ENCODE peak calls at places on chromosomes 4 and X, in five cellular contexts. One of them, this sample, is unnamed.

GRCh38 chr4:187090401-187090800 is 366.7 kb upstream of the FAT1 start:
- DNase-seq in fibroblast of lung: no peak
- DNase-seq in K562: no peak
- DNase-seq in right cardiac atrium: no peak
- DNase-seq in suprapubic skin: no peak
- DNase-seq in this sample: peak; percentile 23

GRCh38 chr4:140081582-140082398 is 72.2 kb downstream of the MAML3 start:
- DNase-seq in right cardiac atrium: no peak
- DNase-seq in K562: no peak
- DNase-seq in suprapubic skin: no peak
- DNase-seq in fibroblast of lung: no peak
- DNase-seq in this sample: peak; percentile 60

GRCh38 chr4:100913685-100914084 is 395.9 kb upstream of the EMCN start:
- DNase-seq in right cardiac atrium: no peak
- DNase-seq in suprapubic skin: no peak
- DNase-seq in fibroblast of lung: no peak
- DNase-seq in K562: no peak
- DNase-seq in this sample: no peak

GRCh38 chr4:153045111-153045982 is 109.2 kb downstream of the FHDC1 start:
- DNase-seq in right cardiac atrium: no peak
- DNase-seq in suprapubic skin: no peak
- DNase-seq in K562: no peak
- DNase-seq in fibroblast of lung: no peak
- DNase-seq in this sample: no peak

GRCh38 chrX:154821523-154821922 is 12.9 kb downstream of the SMIM9 start:
- DNase-seq in fibroblast of lung: no peak
- DNase-seq in suprapubic skin: no peak
- DNase-seq in right cardiac atrium: no peak
- DNase-seq in K562: no peak
- DNase-seq in this sample: no peak

GRCh38 chrX:120309873-120310730 is 1.2 kb downstream of the TMEM255A start:
- DNase-seq in K562: no peak
- DNase-seq in fibroblast of lung: no peak
- DNase-seq in suprapubic skin: no peak
- DNase-seq in right cardiac atrium: peak; percentile 55
- DNase-seq in this sample: no peak

GRCh38 chr4:137427411-137427810 is 104.9 kb downstream of the PCDH18 start:
- DNase-seq in fibroblast of lung: no peak
- DNase-seq in K562: no peak
- DNase-seq in right cardiac atrium: no peak
- DNase-seq in suprapubic skin: no peak
- DNase-seq in this sample: no peak

GRCh38 chr4:87657525-87657924 is 7.4 kb downstream of the DMP1 start:
- DNase-seq in fibroblast of lung: peak; percentile 61
- DNase-seq in right cardiac atrium: no peak
- DNase-seq in K562: no peak
- DNase-seq in suprapubic skin: no peak
- DNase-seq in this sample: peak; percentile 42

GRCh38 chr4:21304061-21304541 is 603.8 kb downstream of the PACRGL start:
- DNase-seq in fibroblast of lung: no peak
- DNase-seq in K562: no peak
- DNase-seq in right cardiac atrium: peak; percentile 28
- DNase-seq in suprapubic skin: no peak
- DNase-seq in this sample: no peak

GRCh38 chrX:80810365-80810978 is 795 bp upstream of the BRWD3 start:
- DNase-seq in fibroblast of lung: peak; percentile 8
- DNase-seq in K562: peak; percentile 3
- DNase-seq in right cardiac atrium: no peak
- DNase-seq in suprapubic skin: no peak
- DNase-seq in this sample: no peak

GRCh38 chr4:183407128-183407585 is 37.3 kb upstream of the CDKN2AIP start:
- DNase-seq in K562: peak; percentile 80
- DNase-seq in right cardiac atrium: peak; percentile 95
- DNase-seq in suprapubic skin: peak; percentile 86
- DNase-seq in fibroblast of lung: peak; percentile 64
- DNase-seq in this sample: peak; percentile 68

GRCh38 chr4:168557658-168558057 is 60.8 kb downstream of the PALLD start:
- DNase-seq in fibroblast of lung: no peak
- DNase-seq in K562: no peak
- DNase-seq in right cardiac atrium: no peak
- DNase-seq in suprapubic skin: no peak
- DNase-seq in this sample: no peak

GRCh38 chr4:123037809-123038208 is 115.4 kb upstream of the NUDT6 start:
- DNase-seq in fibroblast of lung: peak; percentile 47
- DNase-seq in K562: no peak
- DNase-seq in suprapubic skin: no peak
- DNase-seq in right cardiac atrium: no peak
- DNase-seq in this sample: peak; percentile 43

GRCh38 chr4:2570551-2571222 is 34.2 kb downstream of the FAM193A start:
- DNase-seq in right cardiac atrium: no peak
- DNase-seq in fibroblast of lung: no peak
- DNase-seq in K562: no peak
- DNase-seq in suprapubic skin: no peak
- DNase-seq in this sample: no peak

GRCh38 chrX:107849747-107850478 is 24.2 kb downstream of the MID2 start:
- DNase-seq in K562: no peak
- DNase-seq in right cardiac atrium: no peak
- DNase-seq in fibroblast of lung: peak; percentile 1
- DNase-seq in suprapubic skin: no peak
- DNase-seq in this sample: peak; percentile 12

GRCh38 chrX:5646818-5647217 is 581.8 kb downstream of the NLGN4X start:
- DNase-seq in right cardiac atrium: no peak
- DNase-seq in fibroblast of lung: no peak
- DNase-seq in K562: no peak
- DNase-seq in suprapubic skin: no peak
- DNase-seq in this sample: no peak

DNA sequence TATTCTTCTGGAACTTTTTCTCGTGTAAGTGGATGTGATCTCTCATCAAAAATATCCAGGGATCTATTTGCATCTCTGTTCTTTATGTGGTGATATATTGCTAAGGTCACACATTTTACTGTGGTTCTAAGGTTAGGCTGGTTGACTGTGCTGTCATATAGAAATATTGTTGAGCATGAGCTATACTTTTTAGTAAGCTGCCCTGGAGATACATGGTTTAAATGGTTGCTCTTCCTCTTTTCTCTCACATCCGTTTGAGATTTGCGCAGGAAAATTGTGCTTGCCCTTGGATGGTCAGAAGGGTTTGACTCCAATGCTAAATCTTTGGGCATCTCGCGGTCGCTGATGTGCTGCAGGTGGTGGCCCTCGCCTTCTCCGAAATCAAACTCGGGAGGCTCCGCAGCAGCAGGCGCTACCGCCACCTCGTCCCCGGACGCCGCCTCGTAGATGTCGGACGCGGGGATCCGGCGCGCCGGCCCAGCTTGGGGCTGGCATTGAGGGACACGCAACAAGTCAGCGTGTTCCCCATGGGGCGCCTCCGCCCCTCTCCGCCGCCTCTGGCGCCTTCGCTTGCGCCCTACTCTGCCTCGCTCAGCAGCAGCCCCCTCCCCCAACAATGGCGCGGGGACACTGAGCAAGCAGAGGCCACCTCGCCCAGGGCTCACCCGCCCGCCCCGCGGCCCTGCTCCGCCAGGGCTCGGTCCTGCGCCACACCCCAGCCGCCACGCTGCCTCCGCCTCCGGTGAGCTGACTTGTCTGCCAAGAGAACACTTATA is 154.5 kb downstream of the MSN start:
- DNase-seq in fibroblast of lung: no peak
- DNase-seq in right cardiac atrium: peak; percentile 64
- DNase-seq in K562: no peak
- DNase-seq in suprapubic skin: no peak
- DNase-seq in this sample: no peak
- H3K4me3 ChIP-seq in fibroblast of lung: no peak overlapping the region
- H3K4me3 ChIP-seq in right cardiac atrium: peak overlapping the region; percentile 8
- H3K4me3 ChIP-seq in K562: no peak overlapping the region
- H3K4me3 ChIP-seq in suprapubic skin: peak overlapping the region; percentile 45
- H3K4me3 ChIP-seq in this sample: no peak overlapping the region

DNA sequence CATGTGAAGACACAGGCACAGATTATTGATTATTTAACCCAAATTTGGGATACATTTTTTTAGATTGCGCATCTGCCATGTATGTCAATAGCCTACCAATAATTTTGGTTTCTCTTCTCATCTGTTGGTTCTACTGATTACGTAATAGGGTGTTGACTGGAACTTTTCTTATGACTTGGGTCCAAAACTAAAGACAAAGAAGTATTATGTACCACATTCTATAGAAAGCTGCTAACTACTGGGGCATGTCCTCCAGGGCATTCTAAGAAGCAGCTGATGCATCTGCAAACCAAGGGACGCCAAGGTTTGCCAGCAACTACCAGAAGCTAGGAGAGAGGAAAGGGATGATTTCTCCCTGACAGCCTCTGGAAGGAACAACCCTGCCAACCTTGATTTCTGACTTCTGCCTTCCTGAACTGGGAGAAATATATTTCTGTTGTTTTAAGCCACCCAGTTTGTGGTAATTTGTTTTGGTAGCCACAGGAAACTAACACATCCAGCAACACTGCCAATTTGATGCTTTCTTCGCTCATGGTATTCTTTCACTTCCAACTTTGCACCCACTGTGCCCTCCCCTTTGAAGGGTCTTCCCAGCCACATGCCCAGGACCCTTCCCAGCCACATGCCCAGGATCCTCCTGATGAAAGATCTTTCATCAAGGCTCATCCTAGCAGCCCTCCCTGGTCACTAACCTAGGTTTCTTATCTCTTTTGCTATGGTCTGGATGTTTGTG is 15.9 kb upstream of the TLR1 start:
- DNase-seq in K562: no peak
- DNase-seq in fibroblast of lung: no peak
- DNase-seq in suprapubic skin: no peak
- DNase-seq in right cardiac atrium: no peak
- DNase-seq in this sample: no peak
- H3K4me3 ChIP-seq in K562: no peak overlapping the region
- H3K4me3 ChIP-seq in fibroblast of lung: no peak overlapping the region
- H3K4me3 ChIP-seq in suprapubic skin: no peak overlapping the region
- H3K4me3 ChIP-seq in right cardiac atrium: no peak overlapping the region
- H3K4me3 ChIP-seq in this sample: no peak overlapping the region

GRCh38 chr4:86615501-86615900 is 21.4 kb downstream of the PTPN13 start:
- DNase-seq in suprapubic skin: no peak
- DNase-seq in fibroblast of lung: no peak
- DNase-seq in K562: no peak
- DNase-seq in right cardiac atrium: no peak
- DNase-seq in this sample: no peak
- H3K4me3 ChIP-seq in suprapubic skin: no peak overlapping the region
- H3K4me3 ChIP-seq in fibroblast of lung: no peak overlapping the region
- H3K4me3 ChIP-seq in K562: no peak overlapping the region
- H3K4me3 ChIP-seq in right cardiac atrium: no peak overlapping the region
- H3K4me3 ChIP-seq in this sample: no peak overlapping the region

GRCh38 chr4:182063651-182064050 is 179.6 kb upstream of the TENM3 start:
- DNase-seq in K562: no peak
- DNase-seq in fibroblast of lung: no peak
- DNase-seq in suprapubic skin: no peak
- DNase-seq in right cardiac atrium: no peak
- DNase-seq in this sample: no peak

GRCh38 chr4:182066037-182066436 is 177.2 kb upstream of the TENM3 start:
- DNase-seq in fibroblast of lung: no peak
- DNase-seq in right cardiac atrium: no peak
- DNase-seq in suprapubic skin: no peak
- DNase-seq in K562: no peak
- DNase-seq in this sample: no peak

GRCh38 chr4:182062936-182063335 is 180.3 kb upstream of the TENM3 start:
- DNase-seq in fibroblast of lung: peak; percentile 84
- DNase-seq in K562: no peak
- DNase-seq in right cardiac atrium: no peak
- DNase-seq in suprapubic skin: no peak
- DNase-seq in this sample: peak; percentile 68

GRCh38 chr4:182065255-182065654 is 177.9 kb upstream of the TENM3 start:
- DNase-seq in right cardiac atrium: no peak
- DNase-seq in fibroblast of lung: no peak
- DNase-seq in suprapubic skin: no peak
- DNase-seq in K562: no peak
- DNase-seq in this sample: no peak

DNA sequence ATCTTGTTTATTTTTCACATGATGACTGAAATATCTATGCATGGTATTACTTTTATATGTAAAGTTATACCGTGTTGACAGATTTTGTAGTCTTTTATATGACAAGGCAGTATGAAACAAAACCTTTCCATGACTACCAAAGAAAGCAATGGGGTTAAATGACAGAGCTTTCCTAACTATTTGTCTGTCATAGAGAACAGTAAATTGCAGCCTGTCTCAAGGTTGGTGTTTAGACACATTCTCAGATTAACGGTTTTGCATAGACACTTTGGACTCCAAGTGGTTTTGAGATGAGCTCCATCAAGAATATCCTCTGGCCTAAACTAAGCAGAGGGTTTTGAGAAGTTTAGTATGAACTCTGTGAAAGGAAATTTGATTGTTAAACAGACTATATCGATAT is 180.7 kb upstream of the TENM3 start:
- DNase-seq in K562: no peak
- DNase-seq in suprapubic skin: no peak
- DNase-seq in fibroblast of lung: no peak
- DNase-seq in right cardiac atrium: no peak
- DNase-seq in this sample: peak; percentile 2
- H3K4me3 ChIP-seq in K562: no peak overlapping the region
- H3K4me3 ChIP-seq in suprapubic skin: no peak overlapping the region
- H3K4me3 ChIP-seq in fibroblast of lung: no peak overlapping the region
- H3K4me3 ChIP-seq in right cardiac atrium: no peak overlapping the region
- H3K4me3 ChIP-seq in this sample: no peak overlapping the region

DNA sequence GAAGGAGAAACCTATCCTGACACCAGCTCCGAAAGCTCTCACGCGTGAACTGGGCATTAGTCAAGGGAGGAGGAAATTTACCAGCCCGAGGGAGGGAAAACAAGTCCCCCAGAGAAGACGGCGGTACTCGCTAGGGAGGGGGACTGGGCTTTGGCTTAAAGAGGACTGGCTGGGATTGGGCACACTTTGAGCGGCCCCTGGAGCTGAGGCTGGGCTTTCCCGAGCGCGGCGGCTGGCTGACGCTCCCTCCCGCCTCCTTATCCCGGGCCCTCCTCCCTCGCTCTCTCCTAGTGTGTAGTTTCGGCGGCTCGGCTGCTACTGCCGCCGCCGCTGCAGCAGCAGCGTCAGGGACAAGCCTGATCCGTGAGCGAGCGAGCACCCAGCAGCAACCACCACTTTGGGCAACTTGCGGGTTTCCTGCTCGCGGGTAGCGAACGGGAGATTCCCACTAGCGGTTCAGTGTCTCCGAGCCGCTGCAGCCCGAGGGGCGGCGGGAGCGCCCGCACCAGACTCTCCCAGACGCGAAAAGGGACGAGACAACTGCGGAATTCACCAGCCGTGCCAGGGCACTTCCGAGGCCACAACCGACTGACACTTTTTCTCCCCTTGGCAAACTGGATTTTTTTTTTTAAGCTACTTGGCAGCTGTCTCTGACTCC is 677 bp upstream of the PCDH7 start:
- DNase-seq in fibroblast of lung: peak; percentile 73
- DNase-seq in right cardiac atrium: peak; percentile 75
- DNase-seq in suprapubic skin: peak; percentile 79
- DNase-seq in K562: no peak
- DNase-seq in this sample: peak; percentile 62
- H3K4me3 ChIP-seq in fibroblast of lung: peak overlapping the region; percentile 86
- H3K4me3 ChIP-seq in right cardiac atrium: peak overlapping the region; percentile 23
- H3K4me3 ChIP-seq in suprapubic skin: peak overlapping the region; percentile 74
- H3K4me3 ChIP-seq in K562: no peak overlapping the region
- H3K4me3 ChIP-seq in this sample: peak overlapping the region; percentile 67

GRCh38 chr4:103498161-103499070 is 221.4 kb downstream of the TACR3 start:
- DNase-seq in K562: no peak
- DNase-seq in right cardiac atrium: no peak
- DNase-seq in suprapubic skin: no peak
- DNase-seq in fibroblast of lung: peak; percentile 62
- DNase-seq in this sample: no peak
- H3K4me3 ChIP-seq in K562: no peak overlapping the region
- H3K4me3 ChIP-seq in right cardiac atrium: no peak overlapping the region
- H3K4me3 ChIP-seq in suprapubic skin: no peak overlapping the region
- H3K4me3 ChIP-seq in fibroblast of lung: no peak overlapping the region
- H3K4me3 ChIP-seq in this sample: no peak overlapping the region

This sample was measured in fibroblast of villous mesenchyme.